ENCODE peak calls at places on chromosomes 6 and 20, in seven cellular contexts. A, N, B, K, E, L and U are unnamed samples.
A peak's percentile ranks its signal among the peaks of the same experiment; 100 is the strongest.

GRCh38 chr6:150881911-150882481 is 16.5 kb downstream of the MTHFD1L start:
- DNase-seq in A (peak; percentile 86), N (peak; percentile 98), B (peak; percentile 64), K (peak; percentile 95), E (peak; percentile 99), L (peak; percentile 69), U (peak; percentile 97)

GRCh38 chr20:41174782-41175181 is 37.4 kb downstream of the PLCG1 start:
- DNase-seq in A (peak; percentile 64), N (no peak), B (no peak), K (peak; percentile 38), E (peak; percentile 30), L (no peak), U (no peak)

GRCh38 chr20:47326718-47327137 is 29.8 kb downstream of the ZMYND8 start:
- DNase-seq in A (no peak), N (no peak), B (no peak), K (peak; percentile 84), E (peak; percentile 81), L (no peak), U (peak; percentile 81)

GRCh38 chr20:38878798-38879197 is 47.4 kb upstream of the FAM83D start:
- DNase-seq in A (no peak), N (no peak), B (peak; percentile 69), K (peak; percentile 49), E (peak; percentile 27), L (no peak), U (peak; percentile 28)

GRCh38 chr20:36677422-36677771 is 31.4 kb upstream of the SLA2 start:
- DNase-seq in A (no peak), N (no peak), B (no peak), K (no peak), E (no peak), L (no peak), U (no peak)

GRCh38 chr6:161360505-161360904 is 86.6 kb upstream of the AGPAT4 start:
- DNase-seq in A (no peak), N (no peak), B (no peak), K (no peak), E (no peak), L (no peak), U (no peak)

GRCh38 chr20:11935754-11936551 is 18.3 kb downstream of the BTBD3 start:
- DNase-seq in A (no peak), N (no peak), B (no peak), K (no peak), E (no peak), L (no peak), U (no peak)

GRCh38 chr6:3407840-3408239 is 49.0 kb downstream of the SLC22A23 start:
- DNase-seq in A (no peak), N (no peak), B (no peak), K (no peak), E (no peak), L (peak; percentile 4), U (peak; percentile 42)

GRCh38 chr6:26233608-26234420 is 131.2 kb upstream of the BTN3A2 start:
- DNase-seq in A (peak; percentile 89), N (no peak), B (no peak), K (peak; percentile 71), E (peak; percentile 69), L (peak; percentile 76), U (peak; percentile 70)

GRCh38 chr20:610130-611046 is at the start of gene TCF15:
- DNase-seq in A (no peak), N (no peak), B (peak; percentile 91), K (peak; percentile 12), E (peak; percentile 19), L (no peak), U (peak; percentile 6)

GRCh38 chr6:43174263-43175112 is 3.4 kb downstream of the SRF start:
- DNase-seq in A (peak; percentile 99), N (peak; percentile 96), B (peak; percentile 99), K (peak; percentile 100), E (peak; percentile 99), L (peak; percentile 99), U (peak; percentile 99)

GRCh38 chr20:58580493-58580835 is 65.3 kb upstream of the APCDD1L start:
- DNase-seq in A (peak; percentile 70), N (no peak), B (no peak), K (no peak), E (no peak), L (peak; percentile 40), U (no peak)

DNA sequence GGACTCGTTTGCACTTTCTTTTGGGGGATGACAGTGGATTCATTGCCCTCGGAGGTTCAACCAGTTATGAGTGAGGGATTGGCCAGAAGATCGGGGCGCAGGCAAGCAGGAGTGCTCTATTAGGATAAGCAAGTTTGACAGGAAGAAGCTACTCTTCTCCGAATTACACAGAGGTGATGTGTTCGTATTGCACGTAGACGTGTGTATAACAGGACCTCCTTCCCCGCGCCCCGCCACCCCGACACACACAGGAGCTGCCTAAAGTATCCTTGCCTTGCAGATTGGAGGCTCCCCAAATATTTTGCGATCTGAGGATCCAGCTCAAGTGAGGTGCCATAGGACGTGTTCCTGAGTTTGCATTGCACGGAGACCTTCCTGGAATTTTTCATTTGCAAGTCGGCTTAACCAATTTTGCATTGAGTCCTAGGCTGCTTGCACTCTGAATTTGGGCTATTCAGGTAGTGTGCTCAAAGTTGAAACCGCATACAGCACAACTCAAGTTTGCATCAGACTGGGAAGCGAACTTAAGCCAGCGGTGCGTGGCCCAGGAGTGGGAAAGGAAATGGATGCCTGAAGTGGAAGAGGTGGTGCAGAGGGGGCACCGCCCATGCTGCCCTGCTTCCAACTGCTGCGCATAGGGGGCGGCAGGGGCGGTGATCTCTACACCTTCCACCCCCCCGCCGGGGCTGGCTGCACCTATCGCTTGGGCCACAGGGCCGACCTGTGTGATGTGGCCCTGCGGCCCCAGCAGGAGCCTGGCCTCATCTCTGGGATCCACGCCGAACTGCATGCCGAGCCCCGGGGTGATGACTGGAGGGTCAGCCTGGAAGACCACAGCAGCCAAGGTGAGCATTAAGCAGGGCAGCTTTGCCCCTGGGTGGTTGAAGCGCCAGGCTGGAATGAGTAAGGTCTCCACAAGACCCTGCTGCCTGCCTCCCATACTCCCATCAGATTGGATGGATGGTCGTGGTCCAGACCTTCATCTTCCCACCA is 770 bp downstream of the TCF19 start:
- DNase-seq in A (no peak), N (no peak), B (peak; percentile 49), K (no peak), E (peak; percentile 25), L (peak; percentile 63), U (peak; percentile 11)
- TF ChIP-seq CTCF in A (no peak), N (peak; percentile 12), B (peak; percentile 16), K (peak; percentile 4), E (no peak), L (no peak), U (peak; percentile 14)

GRCh38 chr6:131024565-131024964 is 38.5 kb downstream of the EPB41L2 start:
- DNase-seq in A (no peak), N (no peak), B (no peak), K (no peak), E (no peak), L (no peak), U (no peak)

GRCh38 chr6:131023834-131024504 is 39.1 kb downstream of the EPB41L2 start:
- DNase-seq in A (no peak), N (peak; percentile 33), B (peak; percentile 27), K (peak; percentile 49), E (peak; percentile 89), L (no peak), U (peak; percentile 65)

GRCh38 chr6:131029661-131030297 is 33.3 kb downstream of the EPB41L2 start:
- DNase-seq in A (no peak), N (no peak), B (peak; percentile 18), K (peak; percentile 61), E (peak; percentile 67), L (no peak), U (peak; percentile 49)

GRCh38 chr6:131022691-131023090 is 40.4 kb downstream of the EPB41L2 start:
- DNase-seq in A (no peak), N (no peak), B (no peak), K (no peak), E (no peak), L (no peak), U (no peak)

GRCh38 chr6:131027326-131027725 is 35.7 kb downstream of the EPB41L2 start:
- DNase-seq in A (no peak), N (no peak), B (no peak), K (no peak), E (no peak), L (no peak), U (no peak)
- TF ChIP-seq CTCF in A (no peak), N (no peak), B (no peak), K (no peak), E (no peak), L (no peak), U (no peak)

GRCh38 chr6:31899215-31899614 is 1.7 kb upstream of the EHMT2 start:
- DNase-seq in A (no peak), N (no peak), B (no peak), K (no peak), E (no peak), L (no peak), U (no peak)

GRCh38 chr6:31898200-31899011 is 908 bp upstream of the EHMT2 start:
- DNase-seq in A (no peak), N (no peak), B (peak; percentile 51), K (peak; percentile 57), E (peak; percentile 47), L (no peak), U (peak; percentile 27)

GRCh38 chr6:31896856-31897611 is 464 bp downstream of the EHMT2 start:
- DNase-seq in A (no peak), N (no peak), B (no peak), K (no peak), E (no peak), L (no peak), U (no peak)

GRCh38 chr6:31896493-31896855 is 1.0 kb downstream of the EHMT2 start:
- DNase-seq in A (no peak), N (no peak), B (no peak), K (no peak), E (no peak), L (no peak), U (no peak)

DNA sequence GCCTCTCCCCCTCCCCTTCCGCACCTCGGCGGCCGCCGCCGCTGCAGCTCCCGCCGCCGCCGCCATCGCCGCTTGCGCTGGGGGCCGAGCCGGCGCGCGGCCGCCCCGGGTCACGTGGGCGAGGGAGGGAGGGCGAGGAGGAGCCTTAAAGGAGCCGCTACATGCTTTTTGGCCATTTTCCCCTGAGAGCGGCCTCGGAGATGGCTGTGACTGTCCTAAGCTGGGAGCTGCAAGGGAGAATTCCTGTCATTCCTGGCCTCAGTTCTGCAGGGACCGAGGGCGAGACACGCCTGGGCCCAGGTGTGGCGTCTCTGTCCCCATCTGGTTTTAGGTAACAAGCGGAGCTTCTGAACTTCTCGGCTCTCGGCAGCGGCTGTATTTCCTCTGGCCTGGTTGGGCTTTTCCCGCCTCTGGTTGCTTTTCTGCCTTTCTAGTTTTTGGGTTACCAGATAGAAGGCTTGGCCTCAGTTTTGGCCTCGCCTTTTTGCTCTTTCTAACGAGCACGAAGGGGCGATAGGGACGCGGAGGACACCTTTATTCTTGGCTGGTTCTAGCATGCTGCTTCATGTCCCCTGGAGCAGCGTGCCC is at the start of gene EHMT2:
- DNase-seq in A (peak; percentile 96), N (no peak), B (peak; percentile 84), K (peak; percentile 74), E (peak; percentile 69), L (peak; percentile 91), U (peak; percentile 74)
- TF ChIP-seq CTCF in A (no peak), N (no peak), B (no peak), K (no peak), E (no peak), L (no peak), U (no peak)

GRCh38 chr6:12039540-12040459 is 27.7 kb downstream of the HIVEP1 start:
- DNase-seq in A (no peak), N (no peak), B (no peak), K (peak; percentile 30), E (no peak), L (no peak), U (no peak)
- TF ChIP-seq CTCF in A (no peak), N (no peak), B (no peak), K (peak; percentile 27), E (no peak), L (no peak), U (no peak)